ENCODE peak calls at places on chromosomes 2 and 18, in five cellular contexts. X, V, R, I and T are unnamed samples. For H3K4me1, the result is how much of the 10 kb centered on the place peaks cover.

GRCh38 chr18:3605562-3606443 is 155.8 kb downstream of the TGIF1 start:
- DNase-seq in X (peak), V (peak), R (peak), I (no peak), T (no peak)

GRCh38 chr2:206783718-206784117 is 18.3 kb downstream of the FASTKD2 start:
- DNase-seq in X (peak), V (peak), R (no peak), I (no peak), T (no peak)

GRCh38 chr2:120305296-120305695 is 40.6 kb upstream of the INHBB start:
- DNase-seq in X (peak), V (peak), R (no peak), I (no peak), T (no peak)

GRCh38 chr18:71598374-71598773 is 945.8 kb downstream of the CBLN2 start:
- DNase-seq in X (no peak), V (no peak), R (no peak), I (no peak), T (no peak)

GRCh38 chr2:20675701-20676352 is 8.9 kb downstream of the GDF7 start:
- DNase-seq in X (no peak), V (no peak), R (no peak), I (peak), T (no peak)

GRCh38 chr2:13714466-13714865 is 918.1 kb upstream of the LRATD1 start:
- DNase-seq in X (no peak), V (no peak), R (no peak), I (no peak), T (no peak)

GRCh38 chr2:105445498-105445897 is 46.6 kb upstream of the FHL2 start:
- DNase-seq in X (no peak), V (no peak), R (no peak), I (no peak), T (no peak)

GRCh38 chr2:198441246-198441645 is 636.9 kb downstream of the PLCL1 start:
- DNase-seq in X (peak), V (no peak), R (peak), I (no peak), T (no peak)

GRCh38 chr18:23223641-23224040 is 88.4 kb downstream of the CABLES1 start:
- DNase-seq in X (no peak), V (no peak), R (no peak), I (no peak), T (no peak)

GRCh38 chr2:31324000-31324633 is 90.2 kb downstream of the EHD3 start:
- DNase-seq in X (no peak), V (peak), R (no peak), I (no peak), T (no peak)

GRCh38 chr18:62894681-62895390 is 179.5 kb downstream of the PHLPP1 start:
- DNase-seq in X (no peak), V (peak), R (peak), I (no peak), T (no peak)

GRCh38 chr2:239940861-239941570 is 84.1 kb downstream of the NDUFA10 start:
- DNase-seq in X (no peak), V (no peak), R (no peak), I (no peak), T (no peak)

GRCh38 chr2:128449226-128450061 is 130.8 kb upstream of the HS6ST1 start:
- DNase-seq in X (peak), V (no peak), R (no peak), I (peak), T (no peak)

GRCh38 chr2:82344670-82345069 is 2040.1 kb upstream of the LRRTM1 start:
- DNase-seq in X (peak), V (peak), R (no peak), I (peak), T (no peak)

GRCh38 chr2:88639865-88640264 is 12.6 kb upstream of the EIF2AK3 start:
- DNase-seq in X (no peak), V (no peak), R (no peak), I (no peak), T (no peak)

GRCh38 chr18:47108373-47108772 is 41.9 kb downstream of the HDHD2 start:
- DNase-seq in X (no peak), V (no peak), R (no peak), I (no peak), T (peak)

GRCh38 chr18:8462651-8463185 is 146.5 kb upstream of the RAB12 start:
- DNase-seq in X (no peak), V (no peak), R (no peak), I (no peak), T (no peak)

GRCh38 chr2:240170354-240170735 is 29.9 kb upstream of the OTOS start:
- DNase-seq in X (no peak), V (no peak), R (peak), I (no peak), T (peak)

GRCh38 chr2:201881382-201881720 is 75.0 kb downstream of the CDK15 start:
- DNase-seq in X (no peak), V (no peak), R (peak), I (no peak), T (no peak)

GRCh38 chr2:175769200-175769599 is 232.9 kb downstream of the LNPK start:
- DNase-seq in X (peak), V (no peak), R (no peak), I (no peak), T (no peak)

GRCh38 chr2:61368687-61369665 is 101.9 kb downstream of the USP34 start:
- DNase-seq in X (no peak), V (no peak), R (no peak), I (no peak), T (no peak)

GRCh38 chr2:149049142-149049541 is 10.6 kb downstream of the LYPD6B start:
- DNase-seq in X (no peak), V (peak), R (peak), I (no peak), T (no peak)

GRCh38 chr18:623760-624620 is 27.2 kb downstream of the CLUL1 start:
- DNase-seq in X (peak), V (peak), R (peak), I (peak), T (peak)

GRCh38 chr2:45729753-45730512 is 78.5 kb downstream of the PRKCE start:
- DNase-seq in X (peak), V (no peak), R (no peak), I (no peak), T (no peak)
- H3K23ac ChIP-seq in X (no peak), V (no peak), R (no peak), I (no peak), T (no peak)

DNA sequence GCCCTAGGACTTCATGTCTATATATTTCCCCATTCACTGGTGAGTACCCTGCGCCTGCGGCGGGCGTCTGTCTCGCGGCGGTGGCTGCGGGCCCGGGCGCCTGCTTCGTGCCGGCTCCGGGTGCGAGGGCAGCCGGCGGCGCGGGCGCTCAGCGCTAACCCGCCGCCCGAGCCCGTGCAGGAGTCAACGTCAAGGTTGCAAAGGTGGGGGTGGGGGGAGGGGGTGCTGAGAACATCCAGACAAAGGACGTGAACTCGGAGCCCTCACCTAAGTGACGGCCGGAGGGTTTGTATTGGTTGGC is 342 bp downstream of the LBH start:
- DNase-seq in X (peak), V (no peak), R (no peak), I (no peak), T (no peak)
- H2BK120ac ChIP-seq in X (peak), V (peak), R (no peak), I (no peak), T (no peak)

DNA sequence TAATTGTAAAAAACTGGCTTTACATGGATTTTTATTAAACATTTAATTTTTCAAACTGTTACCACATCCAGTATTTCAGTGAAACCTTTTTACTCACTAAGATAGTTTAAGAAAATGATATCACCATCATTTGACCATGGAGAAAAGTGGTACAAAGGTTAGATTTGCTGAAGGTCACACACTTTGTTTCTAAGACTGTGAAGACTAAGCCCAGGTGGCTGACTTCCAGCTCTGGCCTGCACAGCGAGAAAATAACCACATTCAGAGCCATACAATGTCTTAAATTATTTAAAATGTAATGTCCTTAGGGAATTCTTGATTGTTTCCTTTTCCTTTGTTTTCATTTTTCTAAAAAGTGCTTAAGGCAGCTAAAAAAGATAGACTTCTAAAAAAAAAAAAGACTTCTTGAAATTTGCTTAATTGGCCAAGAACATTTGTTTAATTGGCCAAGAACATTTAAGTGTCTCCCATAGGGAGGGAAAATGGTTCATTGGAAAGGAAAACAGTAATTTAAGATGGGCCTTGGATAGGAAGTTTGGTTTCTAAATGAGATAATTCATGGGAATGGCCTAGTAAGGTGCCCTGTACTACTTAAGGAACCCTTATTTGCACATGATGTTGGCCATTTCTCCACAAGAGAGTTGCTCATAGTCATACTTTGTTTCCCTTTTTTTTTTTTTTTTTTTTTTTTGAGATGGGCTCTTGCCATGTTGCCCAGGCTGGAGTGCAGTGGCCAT is 45.2 kb downstream of the CYP1B1 start:
- DNase-seq in X (no peak), V (no peak), R (no peak), I (no peak), T (no peak)
- H3K4me1 ChIP-seq in X (under half), V (under half), R (under half), I (under half), T (under half)

DNA sequence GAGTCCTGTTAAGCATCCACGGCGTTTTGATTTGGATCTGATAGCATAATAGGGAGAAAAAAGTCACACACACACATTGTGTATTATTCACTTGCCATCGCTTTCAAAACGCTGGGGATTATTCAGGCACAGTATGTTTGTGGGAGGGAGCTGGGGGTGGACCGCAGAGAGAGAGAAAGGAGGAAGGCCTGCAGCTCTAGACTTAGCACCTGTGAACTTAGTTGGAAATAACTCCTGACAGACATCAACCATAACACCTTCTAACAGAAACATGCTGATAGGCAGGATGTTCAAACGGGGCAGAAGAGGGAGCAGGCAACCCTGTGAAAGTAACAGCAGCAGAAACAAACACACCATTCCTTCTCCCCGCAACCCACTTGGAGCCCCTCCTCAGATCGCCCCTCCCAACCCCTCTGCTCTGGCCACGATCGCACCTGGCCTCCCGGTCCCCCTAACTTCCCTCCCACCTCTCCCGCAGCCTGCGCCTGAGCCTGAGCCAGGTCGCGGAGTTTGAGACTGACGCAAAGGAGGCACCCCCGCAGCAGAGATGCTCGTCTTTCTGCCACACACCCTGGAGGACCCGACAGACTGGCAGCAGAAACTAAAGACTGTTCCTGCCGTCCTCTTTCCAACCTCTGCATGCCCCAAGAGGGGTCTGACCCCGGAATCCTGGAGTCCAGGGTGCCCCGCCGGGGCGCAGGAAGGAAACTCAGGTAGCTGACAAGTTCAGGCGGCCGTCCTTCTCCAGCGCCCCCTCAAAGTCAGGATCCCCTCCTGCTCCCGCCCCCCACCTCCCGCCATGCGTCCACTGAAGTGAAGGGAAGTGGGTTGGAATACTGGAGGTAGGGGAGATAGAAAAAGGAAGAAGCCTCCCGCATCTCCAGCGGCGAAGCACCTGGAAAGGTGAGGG is 738 bp downstream of the CHST9 start:
- DNase-seq in X (peak), V (no peak), R (no peak), I (peak), T (no peak)
- H3K23ac ChIP-seq in X (peak), V (no peak), R (no peak), I (no peak), T (peak)

GRCh38 chr2:24247592-24247991 is 72.7 kb downstream of the FAM228A start:
- DNase-seq in X (no peak), V (no peak), R (no peak), I (no peak), T (no peak)

GRCh38 chr2:24241528-24241927 is 66.7 kb downstream of the FAM228A start:
- DNase-seq in X (no peak), V (no peak), R (no peak), I (no peak), T (no peak)

GRCh38 chr2:24245986-24246779 is 71.3 kb downstream of the FAM228A start:
- DNase-seq in X (no peak), V (no peak), R (peak), I (no peak), T (no peak)

DNA sequence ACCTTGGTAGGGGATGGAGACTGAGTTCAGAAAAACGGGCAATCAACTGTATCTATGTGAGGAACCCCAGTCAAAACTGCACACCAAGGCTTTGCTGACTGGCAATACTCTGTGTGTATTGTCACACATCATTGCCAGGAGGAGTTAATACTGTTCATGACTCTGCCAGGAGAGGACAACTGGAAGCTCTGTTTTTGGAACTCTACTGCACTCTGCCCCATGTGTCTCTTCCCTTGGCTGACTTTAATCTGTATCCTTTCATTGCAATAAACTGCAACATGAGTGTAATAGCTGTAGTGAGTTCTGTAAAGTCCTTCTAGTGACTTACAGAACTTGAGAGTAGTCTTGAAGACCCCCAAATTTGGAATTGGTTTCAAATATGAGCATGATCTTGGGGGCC is 72.3 kb downstream of the FAM228A start:
- DNase-seq in X (no peak), V (no peak), R (no peak), I (no peak), T (no peak)
- H2BK120ac ChIP-seq in X (no peak), V (no peak), R (no peak), I (no peak), T (no peak)

DNA sequence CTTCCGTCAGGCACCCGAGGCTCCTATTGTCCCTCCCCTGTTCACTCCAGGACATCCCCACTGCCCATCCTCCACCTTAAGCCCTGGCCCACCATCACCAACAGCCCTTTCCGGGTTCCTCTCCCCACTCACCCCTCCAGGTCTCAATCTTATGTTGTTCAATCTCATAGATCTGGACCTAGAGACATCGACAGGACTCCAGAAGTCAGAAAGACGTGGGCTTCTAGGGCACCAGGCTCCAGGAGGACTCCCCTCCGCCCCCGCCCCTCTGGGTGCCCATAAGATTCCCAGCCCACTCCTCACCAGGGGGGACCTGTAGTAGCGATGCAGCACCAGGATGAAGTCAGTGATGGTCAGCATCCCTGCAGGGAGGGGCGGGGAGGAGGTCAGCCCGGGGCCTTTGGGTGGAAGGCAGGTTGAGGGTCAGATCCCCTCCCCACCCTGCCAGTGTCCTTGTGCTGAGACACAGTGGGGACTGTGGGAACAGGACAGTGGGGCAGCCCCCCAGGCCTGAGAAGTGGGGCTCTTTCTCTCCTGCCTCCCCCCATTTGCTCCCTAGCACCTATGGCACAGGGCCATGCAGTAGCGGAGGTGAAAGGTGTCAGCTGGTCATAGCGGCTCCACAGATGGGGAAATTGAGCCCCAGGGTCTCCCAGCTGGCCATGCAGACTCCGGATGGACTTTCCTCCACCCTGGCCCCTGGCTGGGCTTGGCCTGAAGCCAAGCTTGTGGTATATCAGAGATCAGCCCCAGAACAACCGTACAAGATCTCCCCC is 3.7 kb downstream of the PRKAG3 start:
- DNase-seq in X (no peak), V (no peak), R (no peak), I (no peak), T (no peak)
- H3K4me1 ChIP-seq in X (under half), V (under half), R (under half), I (under half), T (under half)